ENCODE peak calls at places on chromosomes 16 and 17, in seven cellular contexts. U is OCI-M1; C is AG09319; D is CD8-positive, alpha-beta T cell; V is progenitor cell of endocrine pancreas; W is posterior cingulate gyrus; I is AG04449. R is an unnamed sample.

GRCh38 chr17:32917842-32918241 is 10.1 kb upstream of the TMEM98 start:
- DNase-seq in W (no peak), I (no peak), U (no peak), C (no peak), D (no peak), V (no peak), R (no peak)

GRCh38 chr16:69520800-69521602 is 44.8 kb upstream of the NFAT5 start:
- DNase-seq in V (no peak), D (no peak), U (peak), C (no peak), W (no peak), I (no peak), R (no peak)

GRCh38 chr17:38575781-38576180 is 30.0 kb downstream of the SRCIN1 start:
- DNase-seq in I (no peak), C (no peak), V (no peak), W (no peak), D (no peak), U (no peak), R (no peak)

GRCh38 chr17:73713136-73713535 is 68.9 kb upstream of the SDK2 start:
- DNase-seq in V (no peak), W (no peak), I (no peak), C (no peak), D (no peak), U (no peak), R (no peak)

GRCh38 chr16:46688101-46688656 is 799 bp downstream of the VPS35 start:
- DNase-seq in D (no peak), I (no peak), W (peak), C (no peak), U (peak), V (no peak), R (peak)

GRCh38 chr17:79925242-79925957 is 86.2 kb upstream of the CBX4 start:
- DNase-seq in W (peak), U (peak), I (no peak), D (peak), V (no peak), C (peak), R (no peak)

GRCh38 chr16:12262454-12263180 is 286.1 kb downstream of the SNX29 start:
- DNase-seq in C (no peak), D (no peak), I (no peak), V (no peak), U (no peak), W (peak), R (no peak)

GRCh38 chr16:85167589-85168537 is 55.6 kb upstream of the CIBAR2 start:
- DNase-seq in V (no peak), I (no peak), C (no peak), D (peak), U (no peak), W (peak), R (no peak)

GRCh38 chr17:49401971-49402491 is 12.7 kb downstream of the PHB1 start:
- DNase-seq in W (peak), V (no peak), I (no peak), U (no peak), C (no peak), D (no peak), R (no peak)

GRCh38 chr16:66386629-66387622 is 20.4 kb downstream of the CDH5 start:
- DNase-seq in V (no peak), U (no peak), I (no peak), C (no peak), D (no peak), W (no peak), R (no peak)

GRCh38 chr16:67673712-67674580 is 7.3 kb downstream of the C16orf86 start:
- DNase-seq in I (no peak), W (peak), D (no peak), V (no peak), C (no peak), U (peak), R (no peak)

GRCh38 chr16:56116577-56116964 is 74.7 kb upstream of the GNAO1 start:
- DNase-seq in C (no peak), D (no peak), V (no peak), W (no peak), U (no peak), I (no peak), R (no peak)

GRCh38 chr16:58020628-58021521 is 4.7 kb upstream of the MMP15 start:
- DNase-seq in D (peak), V (peak), C (no peak), U (peak), I (no peak), W (peak), R (peak)

GRCh38 chr16:8194795-8195194 is 395.5 kb downstream of the TMEM114 start:
- DNase-seq in C (no peak), D (no peak), V (no peak), W (no peak), U (peak), I (no peak), R (no peak)

GRCh38 chr17:57408064-57408811 is 151.9 kb downstream of the MSI2 start:
- DNase-seq in V (no peak), I (no peak), C (no peak), D (peak), W (no peak), U (no peak), R (no peak)

GRCh38 chr17:33451221-33451620 is 158.1 kb upstream of the ASIC2 start:
- DNase-seq in U (no peak), W (no peak), V (no peak), C (no peak), D (no peak), I (no peak), R (no peak)

GRCh38 chr16:82639666-82640336 is 13.0 kb downstream of the CDH13 start:
- DNase-seq in V (peak), W (peak), D (no peak), U (peak), I (no peak), C (no peak), R (peak)

GRCh38 chr16:23771027-23771426 is 16.2 kb downstream of the CHP2 start:
- DNase-seq in I (no peak), V (no peak), D (no peak), W (no peak), C (no peak), U (no peak), R (no peak)

GRCh38 chr16:89409161-89409711 is 81.1 kb downstream of the ANKRD11 start:
- DNase-seq in I (no peak), V (no peak), W (peak), D (peak), U (no peak), C (no peak), R (no peak)

GRCh38 chr16:84607694-84608093 is 10.2 kb downstream of the COTL1 start:
- DNase-seq in D (no peak), V (no peak), C (no peak), W (peak), U (peak), I (no peak), R (peak)

GRCh38 chr17:72117748-72118587 is 2.9 kb upstream of the SOX9 start:
- DNase-seq in I (no peak), U (no peak), W (peak), C (no peak), D (no peak), V (peak), R (no peak)

GRCh38 chr17:80800775-80801391 is 190.8 kb upstream of the CHMP6 start:
- DNase-seq in I (no peak), V (no peak), C (no peak), U (no peak), D (no peak), W (peak), R (no peak)

R was measured in KG1.